ENCODE peak calls at places on chromosomes 6 and 20, in ten cellular contexts. F is heart left ventricle, L is body of pancreas, N is HCT116, T is sigmoid colon, K is H1, I is suprapubic skin, H is A549, X is tibial nerve, D is ovary. E is an unnamed sample.

GRCh38 chr20:4563534-4563933 is 158.2 kb upstream of the PRND start:
- DNase-seq in F (no peak), L (no peak), N (no peak), T (no peak), K (peak), I (no peak), H (no peak), X (no peak), D (no peak), E (peak)

GRCh38 chr6:97524846-97525245 is 241.8 kb upstream of the MMS22L start:
- DNase-seq in F (no peak), L (no peak), N (no peak), T (no peak), K (peak), I (no peak), H (no peak), X (no peak), D (no peak), E (no peak)

GRCh38 chr6:81806793-81807565 is 54.5 kb upstream of the TENT5A start:
- DNase-seq in F (no peak), L (no peak), N (no peak), T (no peak), K (no peak), I (no peak), H (no peak), X (no peak), D (no peak), E (no peak)

GRCh38 chr6:156308604-156309003 is 468.6 kb upstream of the ARID1B start:
- DNase-seq in F (no peak), L (no peak), N (no peak), T (no peak), K (no peak), I (no peak), H (no peak), X (no peak), D (no peak), E (no peak)

GRCh38 chr6:123604067-123604466 is 32.7 kb downstream of the TRDN start:
- DNase-seq in F (no peak), L (no peak), N (no peak), T (no peak), K (no peak), I (no peak), H (no peak), X (no peak), D (no peak), E (no peak)

GRCh38 chr6:38262041-38262440 is 377.7 kb downstream of the BTBD9 start:
- DNase-seq in F (no peak), L (no peak), N (no peak), T (no peak), K (no peak), I (no peak), H (peak), X (no peak), D (no peak), E (no peak)

GRCh38 chr6:141956046-141956761 is 176.5 kb upstream of the GJE1 start:
- DNase-seq in F (peak), L (no peak), N (no peak), T (no peak), K (no peak), I (no peak), H (no peak), X (no peak), D (no peak), E (no peak)

GRCh38 chr20:44112889-44113641 is 73.9 kb downstream of the JPH2 start:
- DNase-seq in F (no peak), L (no peak), N (no peak), T (no peak), K (no peak), I (no peak), H (no peak), X (no peak), D (no peak), E (no peak)

GRCh38 chr20:10565191-10565921 is 108.4 kb downstream of the JAG1 start:
- DNase-seq in F (no peak), L (no peak), N (no peak), T (no peak), K (no peak), I (no peak), H (no peak), X (no peak), D (no peak), E (no peak)

GRCh38 chr20:15653396-15654207 is 919.6 kb downstream of the KIF16B start:
- DNase-seq in F (no peak), L (no peak), N (no peak), T (no peak), K (no peak), I (no peak), H (no peak), X (no peak), D (no peak), E (no peak)

GRCh38 chr6:113927001-113927400 is 43.9 kb downstream of the HDAC2 start:
- DNase-seq in F (no peak), L (no peak), N (no peak), T (no peak), K (no peak), I (no peak), H (no peak), X (no peak), D (no peak), E (no peak)

GRCh38 chr6:36839819-36840379 is 655 bp upstream of the CPNE5 start:
- DNase-seq in F (peak), L (peak), N (peak), T (no peak), K (peak), I (no peak), H (peak), X (no peak), D (peak), E (peak)

GRCh38 chr20:9068232-9068781 is 580 bp upstream of the PLCB4 start:
- DNase-seq in F (peak), L (no peak), N (no peak), T (peak), K (peak), I (peak), H (peak), X (no peak), D (peak), E (no peak)

GRCh38 chr6:158222066-158222465 is 53.9 kb downstream of the GTF2H5 start:
- DNase-seq in F (no peak), L (no peak), N (no peak), T (no peak), K (no peak), I (no peak), H (no peak), X (no peak), D (no peak), E (no peak)

GRCh38 chr6:143232849-143233248 is 172.2 kb downstream of the AIG1 start:
- DNase-seq in F (peak), L (peak), N (peak), T (no peak), K (peak), I (no peak), H (peak), X (no peak), D (no peak), E (peak)

GRCh38 chr20:47016068-47016664 is 121.5 kb downstream of the EYA2 start:
- DNase-seq in F (no peak), L (no peak), N (no peak), T (no peak), K (no peak), I (no peak), H (no peak), X (no peak), D (no peak), E (no peak)

GRCh38 chr6:126716826-126717514 is 377.1 kb downstream of the CENPW start:
- DNase-seq in F (no peak), L (no peak), N (peak), T (no peak), K (no peak), I (no peak), H (no peak), X (no peak), D (no peak), E (no peak)

GRCh38 chr20:8432435-8433148 is 300.5 kb downstream of the PLCB1 start:
- DNase-seq in F (no peak), L (no peak), N (no peak), T (no peak), K (no peak), I (no peak), H (no peak), X (no peak), D (no peak), E (no peak)

GRCh38 chr20:1734269-1734858 is 76.8 kb upstream of the SIRPG start:
- DNase-seq in F (no peak), L (no peak), N (no peak), T (no peak), K (no peak), I (no peak), H (no peak), X (no peak), D (no peak), E (no peak)

GRCh38 chr6:153074761-153075160 is 56.3 kb downstream of the RGS17 start:
- DNase-seq in F (no peak), L (no peak), N (no peak), T (no peak), K (no peak), I (no peak), H (no peak), X (no peak), D (no peak), E (no peak)

GRCh38 chr6:95686858-95687257 is 109.5 kb downstream of the MANEA start:
- DNase-seq in F (no peak), L (no peak), N (no peak), T (no peak), K (no peak), I (no peak), H (no peak), X (no peak), D (no peak), E (no peak)

GRCh38 chr6:75368864-75369402 is 84.3 kb upstream of the TMEM30A start:
- DNase-seq in F (no peak), L (no peak), N (no peak), T (no peak), K (no peak), I (no peak), H (no peak), X (no peak), D (no peak), E (no peak)

GRCh38 chr6:72212686-72213085 is 326.3 kb downstream of the RIMS1 start:
- DNase-seq in F (no peak), L (no peak), N (no peak), T (no peak), K (no peak), I (no peak), H (no peak), X (no peak), D (no peak), E (no peak)

GRCh38 chr6:152173321-152173720 is 365.8 kb downstream of the ESR1 start:
- DNase-seq in F (no peak), L (no peak), N (no peak), T (no peak), K (no peak), I (no peak), H (no peak), X (no peak), D (no peak), E (no peak)

GRCh38 chr6:27872634-27873028 is 39.6 kb downstream of the OR2B2 start:
- DNase-seq in F (no peak), L (no peak), N (no peak), T (no peak), K (peak), I (no peak), H (no peak), X (no peak), D (no peak), E (no peak)

GRCh38 chr6:56021943-56022342 is 146.6 kb upstream of the BMP5 start:
- DNase-seq in F (no peak), L (no peak), N (no peak), T (no peak), K (no peak), I (no peak), H (no peak), X (no peak), D (no peak), E (no peak)

GRCh38 chr6:86825436-86825835 is 111.9 kb upstream of the HTR1E start:
- DNase-seq in F (no peak), L (no peak), N (no peak), T (no peak), K (no peak), I (no peak), H (no peak), X (no peak), D (no peak), E (no peak)

GRCh38 chr6:43983632-43984031 is 143.6 kb downstream of the MRPL14 start:
- DNase-seq in F (no peak), L (peak), N (no peak), T (peak), K (no peak), I (no peak), H (no peak), X (no peak), D (no peak), E (no peak)

GRCh38 chr6:131769385-131770141 is 38.3 kb upstream of the ENPP1 start:
- DNase-seq in F (no peak), L (no peak), N (no peak), T (no peak), K (no peak), I (no peak), H (no peak), X (no peak), D (no peak), E (no peak)

GRCh38 chr6:90701146-90701781 is 114.4 kb upstream of the MAP3K7 start:
- DNase-seq in F (no peak), L (no peak), N (no peak), T (no peak), K (peak), I (no peak), H (no peak), X (no peak), D (no peak), E (no peak)

GRCh38 chr20:18259730-18260129 is 28.6 kb upstream of the ZNF133 start:
- DNase-seq in F (no peak), L (no peak), N (no peak), T (no peak), K (no peak), I (no peak), H (no peak), X (no peak), D (no peak), E (no peak)

DNA sequence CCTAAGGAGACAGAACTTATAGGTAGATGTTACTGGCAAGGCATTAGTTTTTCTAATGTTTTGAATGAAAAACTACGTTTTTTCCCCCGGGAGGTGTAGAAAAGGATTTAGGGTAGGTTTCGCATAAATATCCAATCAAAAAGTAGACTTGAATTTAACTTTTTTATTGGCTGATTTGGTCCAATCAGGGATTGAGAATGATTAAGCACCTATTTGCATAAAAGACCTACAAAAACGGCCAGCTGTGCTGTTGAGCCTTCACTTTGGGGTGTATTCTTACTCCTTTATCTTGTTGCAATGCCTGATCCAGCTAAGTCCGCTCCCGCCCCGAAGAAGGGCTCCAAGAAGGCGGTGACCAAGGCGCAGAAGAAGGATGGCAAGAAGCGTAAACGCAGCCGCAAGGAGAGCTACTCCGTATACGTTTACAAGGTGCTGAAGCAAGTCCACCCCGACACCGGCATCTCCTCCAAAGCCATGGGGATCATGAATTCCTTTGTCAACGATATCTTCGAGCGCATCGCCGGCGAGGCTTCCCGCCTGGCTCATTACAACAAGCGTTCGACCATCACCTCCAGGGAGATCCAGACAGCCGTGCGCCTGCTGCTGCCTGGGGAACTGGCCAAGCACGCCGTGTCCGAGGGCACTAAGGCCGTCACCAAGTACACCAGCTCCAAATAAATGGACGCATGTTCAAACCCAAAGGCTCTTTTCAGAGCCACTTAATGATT is 113.5 kb upstream of the BTN3A2 start:
- DNase-seq in F (no peak), L (no peak), N (no peak), T (no peak), K (peak), I (no peak), H (no peak), X (no peak), D (no peak), E (peak)
- TF ChIP-seq POLR2A in F (no peak), L (peak), N (no peak), T (peak), K (peak), I (peak), H (no peak), X (peak), D (no peak), E (peak)

GRCh38 chr20:51549474-51549873 is 7.0 kb upstream of the NFATC2 start:
- DNase-seq in F (no peak), L (no peak), N (no peak), T (no peak), K (no peak), I (no peak), H (no peak), X (no peak), D (no peak), E (no peak)
- TF ChIP-seq POLR2A in F (no peak), L (no peak), N (no peak), T (no peak), K (no peak), I (no peak), H (no peak), X (no peak), D (no peak), E (no peak)

DNA sequence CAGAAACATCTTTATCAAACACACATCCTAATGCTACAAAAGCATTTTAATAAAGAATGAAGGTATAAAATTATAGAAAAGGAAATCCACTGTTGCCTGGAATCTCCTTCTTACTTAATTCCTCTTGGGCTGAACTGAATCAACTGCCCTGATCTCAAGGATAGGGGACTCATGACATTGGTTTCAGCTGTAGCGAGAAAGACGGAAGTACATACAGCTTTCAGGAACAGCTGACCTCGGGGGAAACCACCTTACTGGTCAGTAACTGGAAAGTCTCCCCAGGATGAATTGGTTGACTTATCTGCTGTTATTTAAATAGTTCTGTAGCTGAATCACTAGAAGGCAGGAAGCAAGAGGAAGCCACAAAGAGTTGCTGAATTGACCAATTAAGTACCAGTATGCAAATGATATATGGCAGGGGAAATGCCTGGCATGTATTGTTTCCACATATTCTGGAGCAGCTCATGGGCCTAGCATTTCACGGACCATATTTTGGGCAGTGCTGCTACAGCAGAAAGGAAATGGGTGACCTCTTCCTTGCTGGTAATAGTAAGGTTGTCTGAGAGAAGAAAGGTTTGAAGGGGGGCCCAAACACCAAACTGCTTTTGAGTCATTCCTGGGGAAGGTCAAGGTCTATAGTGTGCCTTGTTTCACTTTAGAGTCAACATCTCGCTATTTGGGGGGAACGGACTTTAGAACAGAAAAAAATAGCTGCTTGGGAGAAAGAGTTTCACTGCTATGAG is 43.7 kb upstream of the MAP7 start:
- DNase-seq in F (no peak), L (no peak), N (peak), T (no peak), K (no peak), I (no peak), H (no peak), X (no peak), D (no peak), E (peak)
- TF ChIP-seq POLR2A in F (no peak), L (no peak), N (no peak), T (no peak), K (no peak), I (no peak), H (no peak), X (no peak), D (no peak), E (no peak)

GRCh38 chr6:29949934-29950333 is 7.6 kb downstream of the HLA-A start:
- DNase-seq in F (no peak), L (no peak), N (no peak), T (no peak), K (no peak), I (no peak), H (no peak), X (no peak), D (no peak), E (no peak)
- TF ChIP-seq POLR2A in F (no peak), L (no peak), N (no peak), T (no peak), K (no peak), I (no peak), H (no peak), X (no peak), D (no peak), E (no peak)

DNA sequence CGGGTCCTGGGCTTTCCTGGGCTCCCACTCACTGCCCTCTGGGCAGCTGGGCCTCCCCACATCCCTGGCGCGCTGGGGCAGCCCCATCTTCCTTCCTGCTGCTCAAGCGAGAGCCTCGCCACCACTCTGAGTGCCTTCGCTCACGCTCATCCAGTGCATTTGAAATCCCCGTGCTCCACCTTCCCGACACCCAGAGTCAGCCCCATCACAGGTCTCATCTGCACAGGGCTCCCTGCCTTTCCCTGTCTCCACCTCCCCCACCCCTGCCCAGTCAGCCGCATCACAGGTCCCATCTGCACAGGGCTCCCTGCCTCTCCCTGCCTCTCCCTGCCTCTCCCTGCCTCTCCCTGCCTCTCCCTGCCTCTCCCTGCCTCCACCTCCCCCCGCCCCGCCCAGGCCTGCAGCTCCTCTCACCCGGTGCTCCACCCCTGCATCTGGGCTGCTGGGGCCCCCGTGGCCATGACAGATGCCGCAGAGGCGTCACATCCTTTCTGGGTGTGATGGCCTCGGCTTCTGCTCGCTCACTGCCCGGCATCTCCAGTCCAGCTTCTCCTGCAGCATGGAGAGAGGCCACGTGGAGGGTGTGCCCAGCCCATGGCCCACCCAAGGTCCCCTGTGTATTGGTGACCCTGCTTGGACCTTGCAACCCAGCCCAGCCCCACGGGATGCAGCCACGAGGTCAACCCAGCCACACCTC is 9.0 kb upstream of the BHLHE23 start:
- DNase-seq in F (peak), L (no peak), N (no peak), T (no peak), K (no peak), I (no peak), H (no peak), X (no peak), D (no peak), E (no peak)
- TF ChIP-seq POLR2A in F (no peak), L (no peak), N (no peak), T (no peak), K (no peak), I (no peak), H (no peak), X (no peak), D (no peak), E (no peak)

E was measured in erythroblast.